ENCODE peak calls at places on chromosomes 12 and 14, in nine cellular contexts. R, E, F, W, H, A, L, M and J are unnamed samples.

GRCh38 chr12:54603872-54604271 is 15.4 kb upstream of the PPP1R1A start:
- DNase-seq in R (no peak), E (no peak), F (no peak), W (no peak), H (no peak), A (no peak), L (no peak), M (no peak), J (no peak)

GRCh38 chr14:96104469-96105057 is 65.4 kb downstream of the C14orf132 start:
- DNase-seq in R (peak), E (no peak), F (no peak), W (peak), H (no peak), A (peak), L (no peak), M (no peak), J (no peak)

GRCh38 chr12:2813573-2814185 is 1.2 kb downstream of the ITFG2 start:
- DNase-seq in R (peak), E (no peak), F (peak), W (peak), H (peak), A (peak), L (peak), M (peak), J (peak)

GRCh38 chr12:91975891-91976290 is 169.8 kb downstream of the BTG1 start:
- DNase-seq in R (no peak), E (no peak), F (no peak), W (no peak), H (no peak), A (no peak), L (no peak), M (no peak), J (no peak)

GRCh38 chr12:81401241-81401640 is 323.4 kb downstream of the ACSS3 start:
- DNase-seq in R (no peak), E (no peak), F (no peak), W (no peak), H (no peak), A (no peak), L (no peak), M (no peak), J (no peak)

GRCh38 chr14:92417759-92418158 is 94.8 kb downstream of the SLC24A4 start:
- DNase-seq in R (no peak), E (no peak), F (no peak), W (no peak), H (no peak), A (peak), L (no peak), M (no peak), J (no peak)

GRCh38 chr12:52280319-52280795 is 5.9 kb downstream of the KRT86 start:
- DNase-seq in R (peak), E (peak), F (no peak), W (peak), H (no peak), A (peak), L (no peak), M (no peak), J (no peak)

GRCh38 chr12:112112423-112113132 is 4.0 kb upstream of the NAA25 start:
- DNase-seq in R (no peak), E (no peak), F (no peak), W (no peak), H (peak), A (no peak), L (no peak), M (no peak), J (no peak)

GRCh38 chr14:45072121-45072520 is 11.8 kb upstream of the PRPF39 start:
- DNase-seq in R (no peak), E (no peak), F (no peak), W (no peak), H (no peak), A (no peak), L (no peak), M (no peak), J (no peak)

GRCh38 chr12:6950944-6951540 is at the start of gene PTPN6:
- DNase-seq in R (no peak), E (no peak), F (no peak), W (no peak), H (no peak), A (no peak), L (peak), M (no peak), J (no peak)

GRCh38 chr12:64976131-64976530 is 145.0 kb downstream of the WIF1 start:
- DNase-seq in R (peak), E (no peak), F (no peak), W (no peak), H (no peak), A (no peak), L (no peak), M (no peak), J (no peak)

GRCh38 chr12:119118625-119119024 is 60.1 kb upstream of the HSPB8 start:
- DNase-seq in R (no peak), E (no peak), F (no peak), W (no peak), H (no peak), A (no peak), L (no peak), M (no peak), J (no peak)

GRCh38 chr12:57049890-57050289 is at the start of gene MYO1A:
- DNase-seq in R (peak), E (no peak), F (no peak), W (peak), H (peak), A (no peak), L (no peak), M (no peak), J (no peak)

GRCh38 chr12:48157889-48158370 is 615 bp upstream of the ASB8 start:
- DNase-seq in R (no peak), E (no peak), F (no peak), W (no peak), H (no peak), A (no peak), L (no peak), M (no peak), J (no peak)

GRCh38 chr14:99732436-99733220 is 48.5 kb downstream of the CYP46A1 start:
- DNase-seq in R (no peak), E (no peak), F (no peak), W (no peak), H (no peak), A (no peak), L (no peak), M (no peak), J (no peak)

GRCh38 chr12:30902606-30903005 is 23.9 kb upstream of the TSPAN11 start:
- DNase-seq in R (no peak), E (no peak), F (no peak), W (no peak), H (no peak), A (peak), L (no peak), M (no peak), J (no peak)

GRCh38 chr12:4119157-4119761 is 154.3 kb upstream of the CCND2 start:
- DNase-seq in R (peak), E (peak), F (no peak), W (no peak), H (no peak), A (no peak), L (peak), M (no peak), J (no peak)

GRCh38 chr14:96272777-96273471 is 16.9 kb downstream of the BDKRB1 start:
- DNase-seq in R (no peak), E (no peak), F (no peak), W (no peak), H (no peak), A (no peak), L (no peak), M (no peak), J (no peak)

GRCh38 chr12:54357802-54358619 is 6.3 kb downstream of the GPR84 start:
- DNase-seq in R (no peak), E (no peak), F (no peak), W (no peak), H (no peak), A (no peak), L (no peak), M (no peak), J (peak)

GRCh38 chr14:65622703-65623102 is 210.2 kb downstream of the FUT8 start:
- DNase-seq in R (no peak), E (no peak), F (no peak), W (no peak), H (peak), A (no peak), L (no peak), M (no peak), J (no peak)

GRCh38 chr12:65634626-65635331 is 189.5 kb upstream of the HMGA2 start:
- DNase-seq in R (no peak), E (no peak), F (no peak), W (peak), H (no peak), A (peak), L (no peak), M (no peak), J (no peak)

GRCh38 chr12:93712204-93712603 is 35.0 kb downstream of the CRADD start:
- DNase-seq in R (no peak), E (no peak), F (no peak), W (no peak), H (no peak), A (no peak), L (no peak), M (no peak), J (no peak)

GRCh38 chr12:29054790-29055663 is 94.1 kb upstream of the FAR2 start:
- DNase-seq in R (peak), E (no peak), F (no peak), W (no peak), H (no peak), A (no peak), L (no peak), M (no peak), J (no peak)

GRCh38 chr14:65301862-65302539 is 110.5 kb upstream of the FUT8 start:
- DNase-seq in R (no peak), E (no peak), F (no peak), W (no peak), H (no peak), A (no peak), L (no peak), M (no peak), J (no peak)

GRCh38 chr14:77738559-77739250 is 22.3 kb downstream of the SNW1 start:
- DNase-seq in R (peak), E (no peak), F (no peak), W (no peak), H (no peak), A (peak), L (no peak), M (no peak), J (no peak)

GRCh38 chr12:27822076-27822712 is 42.2 kb upstream of the MANSC4 start:
- DNase-seq in R (no peak), E (no peak), F (no peak), W (peak), H (no peak), A (peak), L (peak), M (peak), J (peak)

GRCh38 chr12:86042062-86042461 is 168.0 kb downstream of the NTS start:
- DNase-seq in R (no peak), E (no peak), F (no peak), W (no peak), H (no peak), A (no peak), L (no peak), M (no peak), J (no peak)

GRCh38 chr14:23069413-23069806 is 12.1 kb upstream of the CDH24 start:
- DNase-seq in R (no peak), E (no peak), F (no peak), W (no peak), H (no peak), A (no peak), L (no peak), M (no peak), J (no peak)

GRCh38 chr14:50001999-50002925 is 109.4 kb downstream of the ARF6 start:
- DNase-seq in R (peak), E (no peak), F (no peak), W (no peak), H (peak), A (no peak), L (peak), M (peak), J (peak)

GRCh38 chr12:53995311-53996187 is 4.4 kb upstream of the HOXC9 start:
- DNase-seq in R (no peak), E (no peak), F (peak), W (no peak), H (peak), A (peak), L (no peak), M (no peak), J (peak)

GRCh38 chr14:69013943-69014782 is 35.1 kb upstream of the ACTN1 start:
- DNase-seq in R (no peak), E (no peak), F (no peak), W (no peak), H (peak), A (peak), L (no peak), M (no peak), J (no peak)

GRCh38 chr14:95526483-95527391 is 8.1 kb upstream of the GLRX5 start:
- DNase-seq in R (no peak), E (no peak), F (no peak), W (no peak), H (no peak), A (no peak), L (no peak), M (no peak), J (no peak)

GRCh38 chr12:42673535-42673934 is 84.0 kb upstream of the PRICKLE1 start:
- DNase-seq in R (no peak), E (no peak), F (no peak), W (no peak), H (no peak), A (no peak), L (no peak), M (no peak), J (no peak)

GRCh38 chr12:25708661-25709060 is 155.6 kb upstream of the LMNTD1 start:
- DNase-seq in R (no peak), E (no peak), F (no peak), W (no peak), H (no peak), A (no peak), L (no peak), M (no peak), J (no peak)

GRCh38 chr12:75779891-75780501 is 251.6 kb downstream of the PHLDA1 start:
- DNase-seq in R (no peak), E (no peak), F (no peak), W (no peak), H (no peak), A (no peak), L (no peak), M (no peak), J (no peak)

GRCh38 chr12:130031571-130032189 is 127.9 kb upstream of the TMEM132D start:
- DNase-seq in R (peak), E (peak), F (peak), W (peak), H (peak), A (peak), L (peak), M (peak), J (peak)

GRCh38 chr14:92553456-92553855 is 39.9 kb downstream of the RIN3 start:
- DNase-seq in R (no peak), E (no peak), F (no peak), W (peak), H (peak), A (peak), L (no peak), M (no peak), J (no peak)